ENCODE peak calls at places on chromosomes 7 and 10, in six cellular contexts. One of them, this sample, is unnamed.

GRCh38 chr10:91088300-91089140 is 131.9 kb upstream of the PCGF5 start:
- DNase-seq in sciatic nerve: no peak
- DNase-seq in EL: peak
- DNase-seq in cardiac septum: no peak
- DNase-seq in stimulated activated CD8-positive, alpha-beta memory T cell treated with anti-CD3 and anti-CD28 coated beads, Interleukin-15, amount 100 ng/mL, for 4 hours: no peak
- DNase-seq in fibroblast of the conjunctiva: peak
- DNase-seq in this sample: peak

GRCh38 chr7:7577888-7578287 is 11.2 kb downstream of the MIOS start:
- DNase-seq in sciatic nerve: no peak
- DNase-seq in cardiac septum: no peak
- DNase-seq in EL: no peak
- DNase-seq in fibroblast of the conjunctiva: no peak
- DNase-seq in stimulated activated CD8-positive, alpha-beta memory T cell treated with anti-CD3 and anti-CD28 coated beads, Interleukin-15, amount 100 ng/mL, for 4 hours: no peak
- DNase-seq in this sample: no peak

GRCh38 chr10:93992400-93993030 is 1.2 kb upstream of the PLCE1 start:
- DNase-seq in sciatic nerve: no peak
- DNase-seq in EL: peak
- DNase-seq in cardiac septum: no peak
- DNase-seq in fibroblast of the conjunctiva: no peak
- DNase-seq in stimulated activated CD8-positive, alpha-beta memory T cell treated with anti-CD3 and anti-CD28 coated beads, Interleukin-15, amount 100 ng/mL, for 4 hours: no peak
- DNase-seq in this sample: no peak

GRCh38 chr7:138741453-138741735 is 40.2 kb upstream of the SVOPL start:
- DNase-seq in EL: no peak
- DNase-seq in sciatic nerve: no peak
- DNase-seq in fibroblast of the conjunctiva: no peak
- DNase-seq in cardiac septum: no peak
- DNase-seq in stimulated activated CD8-positive, alpha-beta memory T cell treated with anti-CD3 and anti-CD28 coated beads, Interleukin-15, amount 100 ng/mL, for 4 hours: no peak
- DNase-seq in this sample: no peak

GRCh38 chr7:128833148-128833938 is 3.1 kb downstream of the FLNC start:
- DNase-seq in stimulated activated CD8-positive, alpha-beta memory T cell treated with anti-CD3 and anti-CD28 coated beads, Interleukin-15, amount 100 ng/mL, for 4 hours: no peak
- DNase-seq in EL: peak
- DNase-seq in sciatic nerve: no peak
- DNase-seq in cardiac septum: no peak
- DNase-seq in fibroblast of the conjunctiva: peak
- DNase-seq in this sample: peak

GRCh38 chr10:4825868-4826787 is at the start of gene AKR1E2:
- DNase-seq in EL: peak
- DNase-seq in fibroblast of the conjunctiva: peak
- DNase-seq in cardiac septum: peak
- DNase-seq in sciatic nerve: peak
- DNase-seq in stimulated activated CD8-positive, alpha-beta memory T cell treated with anti-CD3 and anti-CD28 coated beads, Interleukin-15, amount 100 ng/mL, for 4 hours: peak
- DNase-seq in this sample: peak

GRCh38 chr10:93481931-93482834 is at the start of gene MYOF:
- DNase-seq in EL: peak
- DNase-seq in sciatic nerve: peak
- DNase-seq in fibroblast of the conjunctiva: peak
- DNase-seq in stimulated activated CD8-positive, alpha-beta memory T cell treated with anti-CD3 and anti-CD28 coated beads, Interleukin-15, amount 100 ng/mL, for 4 hours: peak
- DNase-seq in cardiac septum: no peak
- DNase-seq in this sample: peak

GRCh38 chr7:158295966-158296797 is 291.4 kb downstream of the PTPRN2 start:
- DNase-seq in fibroblast of the conjunctiva: no peak
- DNase-seq in cardiac septum: no peak
- DNase-seq in EL: no peak
- DNase-seq in sciatic nerve: no peak
- DNase-seq in stimulated activated CD8-positive, alpha-beta memory T cell treated with anti-CD3 and anti-CD28 coated beads, Interleukin-15, amount 100 ng/mL, for 4 hours: no peak
- DNase-seq in this sample: no peak

GRCh38 chr7:142581341-142581740 is 167.9 kb upstream of the PRSS1 start:
- DNase-seq in stimulated activated CD8-positive, alpha-beta memory T cell treated with anti-CD3 and anti-CD28 coated beads, Interleukin-15, amount 100 ng/mL, for 4 hours: no peak
- DNase-seq in cardiac septum: no peak
- DNase-seq in sciatic nerve: no peak
- DNase-seq in EL: peak
- DNase-seq in fibroblast of the conjunctiva: no peak
- DNase-seq in this sample: peak

GRCh38 chr7:138527746-138528223 is 67.7 kb downstream of the TRIM24 start:
- DNase-seq in stimulated activated CD8-positive, alpha-beta memory T cell treated with anti-CD3 and anti-CD28 coated beads, Interleukin-15, amount 100 ng/mL, for 4 hours: no peak
- DNase-seq in fibroblast of the conjunctiva: no peak
- DNase-seq in EL: no peak
- DNase-seq in sciatic nerve: no peak
- DNase-seq in cardiac septum: no peak
- DNase-seq in this sample: peak

GRCh38 chr10:46240684-46241565 is 45.9 kb upstream of the ANTXRL start:
- DNase-seq in stimulated activated CD8-positive, alpha-beta memory T cell treated with anti-CD3 and anti-CD28 coated beads, Interleukin-15, amount 100 ng/mL, for 4 hours: no peak
- DNase-seq in EL: no peak
- DNase-seq in cardiac septum: no peak
- DNase-seq in fibroblast of the conjunctiva: no peak
- DNase-seq in sciatic nerve: no peak
- DNase-seq in this sample: no peak

This sample was measured in fibroblast of pulmonary artery.